ENCODE peak calls at places on chromosomes 6 and 20, in four cellular contexts. G is H7, H is fibroblast of pulmonary artery, E is astrocyte of the cerebellum. S is an unnamed sample.

GRCh38 chr6:53651764-53652401 is 13.7 kb downstream of the KLHL31 start:
- DNase-seq in G (peak; percentile 78), E (no peak), H (peak; percentile 48), S (peak; percentile 52)

GRCh38 chr20:10596726-10597125 is 77.1 kb downstream of the JAG1 start:
- DNase-seq in E (no peak), H (peak; percentile 87), G (no peak), S (no peak)

GRCh38 chr6:122755901-122756300 is 23.6 kb upstream of the FABP7 start:
- DNase-seq in G (no peak), H (no peak), E (no peak), S (no peak)

GRCh38 chr6:14705841-14706377 is 540.0 kb upstream of the JARID2 start:
- DNase-seq in E (no peak), G (no peak), H (peak; percentile 67), S (no peak)

GRCh38 chr6:36387440-36388303 is at the start of gene ETV7:
- DNase-seq in H (peak; percentile 21), E (no peak), G (peak; percentile 86), S (no peak)

GRCh38 chr20:62511300-62511914 is 35.6 kb upstream of the GATA5 start:
- DNase-seq in H (no peak), E (no peak), G (no peak), S (no peak)

GRCh38 chr20:63503524-63503923 is 4.6 kb upstream of the EEF1A2 start:
- DNase-seq in H (no peak), G (peak; percentile 45), E (no peak), S (no peak)

GRCh38 chr6:115972679-115973078 is 88.0 kb downstream of the FRK start:
- DNase-seq in G (no peak), H (peak; percentile 5), E (no peak), S (no peak)

GRCh38 chr20:2800590-2801458 is at the start of gene CPXM1:
- DNase-seq in H (no peak), G (peak; percentile 97), E (no peak), S (peak; percentile 27)

GRCh38 chr20:41501376-41501775 is 116.8 kb downstream of the CHD6 start:
- DNase-seq in E (no peak), H (no peak), G (no peak), S (no peak)

GRCh38 chr20:32980131-32980941 is 23.9 kb downstream of the SUN5 start:
- DNase-seq in G (peak; percentile 28), E (no peak), H (no peak), S (no peak)

GRCh38 chr6:2498224-2498623 is 252.5 kb downstream of the MYLK4 start:
- DNase-seq in E (no peak), G (no peak), H (peak; percentile 29), S (no peak)

GRCh38 chr6:30411515-30412207 is 66.7 kb downstream of the RPP21 start:
- DNase-seq in E (peak; percentile 5), H (peak; percentile 59), G (peak; percentile 44), S (peak; percentile 38)

GRCh38 chr6:2077826-2078225 is 167.6 kb downstream of the GMDS start:
- DNase-seq in G (no peak), H (no peak), E (no peak), S (no peak)

GRCh38 chr6:110769923-110770322 is 45.3 kb downstream of the CDK19 start:
- DNase-seq in H (no peak), G (no peak), E (no peak), S (no peak)

GRCh38 chr6:106098383-106099234 is 12.5 kb downstream of the PRDM1 start:
- DNase-seq in G (no peak), H (peak; percentile 72), E (no peak), S (no peak)

GRCh38 chr20:51500936-51501335 is 41.6 kb downstream of the NFATC2 start:
- DNase-seq in H (no peak), G (no peak), E (no peak), S (no peak)

GRCh38 chr6:79373246-79373645 is 138.8 kb upstream of the HMGN3 start:
- DNase-seq in H (no peak), G (no peak), E (no peak), S (no peak)

GRCh38 chr6:45643136-45643535 is 265.4 kb upstream of the SUPT3H start:
- DNase-seq in G (no peak), H (no peak), E (no peak), S (no peak)

GRCh38 chr6:157613011-157613522 is 210.0 kb upstream of the SNX9 start:
- DNase-seq in G (no peak), E (peak; percentile 19), H (peak; percentile 85), S (no peak)

GRCh38 chr6:7166410-7167293 is 58.9 kb downstream of the RREB1 start:
- DNase-seq in E (no peak), H (no peak), G (no peak), S (no peak)

GRCh38 chr6:16914184-16914583 is 152.9 kb upstream of the ATXN1 start:
- DNase-seq in H (no peak), G (no peak), E (no peak), S (no peak)

GRCh38 chr6:16918586-16918985 is 157.3 kb upstream of the ATXN1 start:
- DNase-seq in E (no peak), G (no peak), H (peak; percentile 38), S (no peak)

GRCh38 chr6:16909599-16910360 is 148.5 kb upstream of the ATXN1 start:
- DNase-seq in H (peak; percentile 72), G (no peak), E (no peak), S (no peak)

GRCh38 chr6:16911088-16911487 is 149.8 kb upstream of the ATXN1 start:
- DNase-seq in E (no peak), G (no peak), H (no peak), S (no peak)

GRCh38 chr6:16912756-16913155 is 151.5 kb upstream of the ATXN1 start:
- DNase-seq in H (no peak), E (no peak), G (no peak), S (no peak)
- H3K4me3 ChIP-seq in H (no peak overlapping the region), E (no peak overlapping the region), G (no peak overlapping the region), S (no peak overlapping the region)

GRCh38 chr6:149318581-149319286 is 1.2 kb downstream of the TAB2 start:
- DNase-seq in H (no peak), E (no peak), G (no peak), S (peak; percentile 39)
- H3K4me3 ChIP-seq in H (peak overlapping the region; percentile 79), E (peak overlapping the region; percentile 90), G (peak overlapping the region; percentile 87), S (peak overlapping the region; percentile 69)

GRCh38 chr6:33018904-33019303 is 9.5 kb upstream of the HLA-DOA start:
- DNase-seq in G (no peak), E (no peak), H (peak; percentile 19), S (no peak)
- H3K4me3 ChIP-seq in G (no peak overlapping the region), E (no peak overlapping the region), H (no peak overlapping the region), S (no peak overlapping the region)

GRCh38 chr6:170243791-170244291 is 47.0 kb downstream of the DLL1 start:
- DNase-seq in E (no peak), G (no peak), H (no peak), S (no peak)
- H3K4me3 ChIP-seq in E (no peak overlapping the region), G (no peak overlapping the region), H (no peak overlapping the region), S (no peak overlapping the region)

DNA sequence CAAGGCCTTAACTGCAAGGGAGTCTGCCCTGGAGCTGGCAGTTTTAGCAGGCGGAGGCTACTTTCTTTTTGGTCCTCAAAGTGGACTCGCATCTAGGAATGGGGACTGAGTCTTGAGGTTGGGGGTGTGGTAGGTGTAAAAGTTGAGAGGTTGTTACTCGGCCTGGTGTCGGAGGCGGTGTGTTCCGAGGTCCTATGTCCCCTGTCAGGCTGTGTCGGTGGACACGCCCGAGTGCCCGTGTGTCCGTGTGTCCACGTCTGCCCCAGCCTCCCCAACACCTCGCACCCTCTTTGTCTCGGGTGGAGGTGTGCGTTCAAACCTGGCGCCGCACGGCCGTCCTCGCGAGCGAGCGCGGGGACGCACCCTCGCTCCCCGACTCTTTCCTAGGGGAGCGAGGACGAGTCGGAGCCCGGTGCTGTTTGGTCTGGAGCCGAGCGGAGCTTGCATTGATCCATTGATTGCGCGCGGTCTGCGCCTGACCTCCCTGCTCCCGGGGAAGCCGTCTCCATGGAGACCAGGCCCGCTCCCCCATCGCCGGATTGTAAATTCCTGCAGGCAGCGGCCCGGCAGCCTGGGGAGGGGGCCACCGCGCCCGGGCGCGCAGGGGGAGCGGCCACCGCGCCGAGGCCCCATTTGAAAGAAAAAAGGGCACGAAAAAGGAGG is 464 bp upstream of the SCUBE3 start:
- DNase-seq in H (no peak), E (no peak), G (peak; percentile 98), S (no peak)
- H3K4me3 ChIP-seq in H (peak overlapping the region; percentile 53), E (peak overlapping the region; percentile 45), G (peak overlapping the region; percentile 55), S (no peak overlapping the region)

GRCh38 chr6:16206595-16207037 is 31.8 kb upstream of the GMPR start:
- DNase-seq in E (peak; percentile 78), G (peak; percentile 75), H (peak; percentile 87), S (peak; percentile 27)

GRCh38 chr6:16205377-16206144 is 32.8 kb upstream of the GMPR start:
- DNase-seq in G (no peak), H (peak; percentile 73), E (peak; percentile 99), S (no peak)

GRCh38 chr6:16201706-16202105 is 36.7 kb upstream of the GMPR start:
- DNase-seq in G (no peak), E (no peak), H (no peak), S (no peak)

GRCh38 chr6:16208989-16209388 is 29.4 kb upstream of the GMPR start:
- DNase-seq in E (no peak), H (no peak), G (no peak), S (no peak)

DNA sequence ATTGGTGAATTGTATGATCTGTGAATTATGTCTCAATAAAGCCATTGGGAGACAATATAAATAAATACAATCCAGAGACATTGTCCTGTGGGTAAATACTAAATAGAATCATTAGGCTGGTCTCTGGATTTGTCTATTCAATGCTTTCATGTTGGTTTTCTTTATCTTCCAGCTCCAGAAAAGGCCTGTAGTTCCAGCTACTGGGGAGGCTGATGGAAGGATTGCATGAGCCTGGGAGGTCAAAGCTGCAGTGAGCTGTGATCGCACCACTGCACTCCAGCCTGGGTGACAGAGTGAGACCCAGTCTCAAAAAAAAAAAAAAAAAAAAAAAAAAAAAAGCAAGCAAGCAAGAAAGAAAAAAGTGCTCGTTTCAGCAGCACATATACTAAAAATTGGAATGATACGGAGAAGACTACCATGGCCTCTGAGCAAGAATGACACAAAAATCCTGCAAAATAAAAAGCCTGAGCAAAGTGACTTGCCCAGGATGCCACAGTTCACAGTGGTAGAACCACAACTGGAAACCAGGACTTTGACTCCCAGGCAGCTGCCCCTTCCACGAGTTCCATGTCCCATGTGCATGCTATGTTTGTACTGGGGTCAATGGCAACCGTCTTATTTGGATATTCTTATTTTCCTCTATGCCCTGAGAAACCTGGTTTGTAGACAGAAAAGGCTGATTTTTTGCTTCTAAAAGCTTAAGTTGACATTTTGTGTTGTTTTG is 33.6 kb upstream of the GMPR start:
- DNase-seq in G (no peak), E (no peak), H (no peak), S (no peak)
- H3K4me3 ChIP-seq in G (no peak overlapping the region), E (no peak overlapping the region), H (no peak overlapping the region), S (no peak overlapping the region)

DNA sequence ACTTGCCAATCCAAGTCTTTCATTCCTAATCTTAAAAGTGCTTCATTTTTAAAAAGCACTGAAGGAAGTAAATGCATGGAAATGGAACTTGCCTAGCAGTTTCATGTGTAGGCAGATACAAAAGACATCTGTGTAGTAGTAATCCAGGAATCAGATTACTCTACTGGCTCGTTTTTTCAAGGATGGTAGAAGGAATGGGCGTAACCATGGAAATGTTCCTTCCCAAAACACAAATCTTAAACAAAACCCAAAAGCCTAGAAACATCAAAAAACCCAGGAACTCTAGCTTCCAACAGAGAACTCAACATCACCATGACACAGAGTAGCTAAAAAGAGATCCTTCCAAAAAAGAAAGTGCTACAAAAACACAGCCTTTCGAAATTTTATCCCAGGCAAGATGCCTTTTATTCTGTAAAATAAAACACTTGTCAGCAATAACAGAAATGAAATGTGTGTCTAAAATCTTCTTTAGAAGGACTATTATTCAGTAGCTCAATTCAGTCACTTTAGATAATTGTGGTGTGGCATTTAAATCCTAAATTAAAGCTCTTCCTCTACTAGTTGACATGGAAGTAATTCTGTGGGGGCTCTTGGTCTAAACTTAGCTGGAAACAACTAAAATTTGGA is 81.7 kb downstream of the FAM217A start:
- DNase-seq in E (peak; percentile 46), H (peak; percentile 65), G (no peak), S (no peak)
- H3K4me3 ChIP-seq in E (no peak overlapping the region), H (no peak overlapping the region), G (no peak overlapping the region), S (no peak overlapping the region)

GRCh38 chr6:147949981-147950622 is 392.5 kb upstream of the SASH1 start:
- DNase-seq in G (no peak), E (no peak), H (peak; percentile 25), S (no peak)
- H3K4me3 ChIP-seq in G (no peak overlapping the region), E (no peak overlapping the region), H (no peak overlapping the region), S (no peak overlapping the region)

S was measured in Jurkat, Clone E6-1.